ENCODE peak calls at places on chromosomes 11 and 22, in ten cellular contexts. Z, R, D, T, W, S, O, L, E and N are unnamed samples. For H3K4me1, the result is how much of the 10 kb centered on the place peaks cover.

GRCh38 chr11:65870706-65871681 is 1.6 kb downstream of the EFEMP2 start:
- DNase-seq in W (no peak), L (no peak), O (no peak), R (no peak), E (peak), Z (peak), S (no peak), T (peak), D (no peak), N (peak)

GRCh38 chr11:75200051-75200450 is 40.5 kb upstream of the TPBGL start:
- DNase-seq in Z (no peak), E (no peak), W (no peak), T (no peak), S (no peak), D (no peak), R (no peak), L (no peak), O (no peak), N (peak)

GRCh38 chr11:92224394-92225205 is at the start of gene FAT3:
- DNase-seq in W (peak), Z (no peak), L (no peak), R (peak), O (no peak), D (no peak), E (peak), S (no peak), T (no peak), N (no peak)

GRCh38 chr11:96960926-96961325 is 571.1 kb downstream of the JRKL start:
- DNase-seq in O (no peak), D (no peak), T (no peak), S (no peak), W (no peak), E (no peak), R (no peak), Z (no peak), L (no peak), N (no peak)

GRCh38 chr11:2975594-2975993 is 16.5 kb downstream of the NAP1L4 start:
- DNase-seq in Z (no peak), D (no peak), L (no peak), E (peak), W (peak), O (no peak), S (no peak), T (no peak), R (peak), N (no peak)

GRCh38 chr22:46069518-46070214 is 80.7 kb upstream of the PPARA start:
- DNase-seq in T (peak), L (peak), R (no peak), W (no peak), S (peak), O (peak), E (peak), Z (peak), D (peak), N (peak)

GRCh38 chr11:86288776-86289507 is 13.1 kb upstream of the HIKESHI start:
- DNase-seq in W (no peak), D (no peak), R (no peak), E (no peak), T (no peak), L (no peak), O (no peak), S (no peak), Z (no peak), N (no peak)

GRCh38 chr22:42902875-42903510 is 45.9 kb upstream of the ARFGAP3 start:
- DNase-seq in O (no peak), R (peak), Z (no peak), E (no peak), T (no peak), L (no peak), S (no peak), W (no peak), D (no peak), N (no peak)

GRCh38 chr11:76209671-76209955 is 3.3 kb upstream of the WNT11 start:
- DNase-seq in T (no peak), L (no peak), D (no peak), O (no peak), E (no peak), W (no peak), S (no peak), Z (no peak), R (no peak), N (no peak)

GRCh38 chr22:21938071-21938822 is 14.4 kb downstream of the PPM1F start:
- DNase-seq in L (peak), O (peak), W (peak), S (peak), R (peak), E (peak), D (peak), T (peak), Z (peak), N (peak)

GRCh38 chr22:20258584-20259335 is 9.4 kb downstream of the RTN4R start:
- DNase-seq in O (no peak), R (no peak), W (no peak), E (no peak), T (no peak), Z (no peak), S (no peak), D (no peak), L (no peak), N (no peak)

GRCh38 chr11:105392546-105392945 is 217.3 kb upstream of the GRIA4 start:
- DNase-seq in Z (no peak), T (no peak), O (no peak), D (no peak), W (no peak), L (no peak), S (no peak), E (no peak), R (no peak), N (no peak)

GRCh38 chr11:95084509-95084908 is 5.1 kb upstream of the ENDOD1 start:
- DNase-seq in D (no peak), L (no peak), S (no peak), E (no peak), O (no peak), T (no peak), W (no peak), R (no peak), Z (no peak), N (no peak)

GRCh38 chr22:38317995-38318715 is 922 bp upstream of the CSNK1E start:
- DNase-seq in Z (no peak), E (peak), W (peak), L (no peak), S (peak), R (peak), D (peak), O (no peak), T (no peak), N (peak)

GRCh38 chr11:67640021-67640757 is 626 bp upstream of the TBX10 start:
- DNase-seq in W (peak), T (peak), O (peak), Z (peak), S (no peak), R (peak), E (peak), L (no peak), D (no peak), N (no peak)

GRCh38 chr22:19786959-19787848 is 26.6 kb downstream of the TBX1 start:
- DNase-seq in S (no peak), R (no peak), D (no peak), T (peak), Z (no peak), E (no peak), O (no peak), W (no peak), L (no peak), N (no peak)

GRCh38 chr11:121838571-121838970 is 277.4 kb downstream of the BLID start:
- DNase-seq in S (no peak), W (no peak), L (no peak), O (no peak), E (no peak), T (no peak), D (no peak), Z (no peak), R (no peak), N (no peak)

GRCh38 chr11:19241260-19242183 is 777 bp upstream of the E2F8 start:
- DNase-seq in O (no peak), E (peak), R (peak), W (peak), L (no peak), D (no peak), Z (peak), T (peak), S (no peak), N (peak)

GRCh38 chr22:39926175-39927152 is 25.6 kb downstream of the GRAP2 start:
- DNase-seq in T (no peak), O (no peak), W (no peak), Z (no peak), E (no peak), R (peak), L (no peak), S (no peak), D (no peak), N (no peak)

GRCh38 chr22:49505337-49506009 is 322.2 kb downstream of the BRD1 start:
- DNase-seq in T (no peak), Z (no peak), E (no peak), D (no peak), L (no peak), O (no peak), W (no peak), R (no peak), S (no peak), N (no peak)

GRCh38 chr11:36362902-36363301 is 66.8 kb downstream of the PRR5L start:
- DNase-seq in R (no peak), O (no peak), W (no peak), L (peak), E (no peak), Z (no peak), S (no peak), D (no peak), T (no peak), N (no peak)

GRCh38 chr11:130066338-130066737 is 3.4 kb upstream of the APLP2 start:
- DNase-seq in T (no peak), S (no peak), O (no peak), L (no peak), R (no peak), Z (no peak), D (no peak), E (no peak), W (no peak), N (no peak)

GRCh38 chr11:117201516-117201866 is 2.3 kb downstream of the TAGLN start:
- DNase-seq in O (no peak), L (no peak), S (no peak), W (no peak), R (no peak), Z (peak), D (no peak), T (no peak), E (no peak), N (no peak)
- H3K4me1 ChIP-seq in O (under half), L (half or more), S (under half), W (under half), R (under half), Z (under half), D (under half), T (under half), E (under half), N (half or more)

GRCh38 chr11:11400121-11400520 is 47.1 kb upstream of the CSNK2A3 start:
- DNase-seq in D (no peak), S (no peak), R (no peak), L (no peak), W (no peak), E (no peak), O (no peak), T (no peak), Z (no peak), N (no peak)

GRCh38 chr11:11401960-11402359 is 48.9 kb upstream of the CSNK2A3 start:
- DNase-seq in T (no peak), E (no peak), D (no peak), Z (no peak), R (no peak), S (no peak), O (peak), L (no peak), W (no peak), N (no peak)

GRCh38 chr11:11403763-11404725 is 51.0 kb upstream of the CSNK2A3 start:
- DNase-seq in D (no peak), W (no peak), O (no peak), Z (no peak), R (peak), E (peak), S (no peak), T (no peak), L (no peak), N (peak)

GRCh38 chr11:11397043-11397415 is 44.0 kb upstream of the CSNK2A3 start:
- DNase-seq in R (no peak), Z (no peak), L (no peak), O (no peak), W (no peak), S (no peak), T (no peak), E (no peak), D (no peak), N (no peak)

GRCh38 chr11:11400635-11401232 is 47.7 kb upstream of the CSNK2A3 start:
- DNase-seq in D (no peak), R (no peak), T (no peak), W (no peak), O (no peak), L (no peak), Z (no peak), S (no peak), E (no peak), N (no peak)
- TF ChIP-seq CTCF in D (no peak), R (no peak), T (no peak), W (no peak), O (no peak), L (no peak), Z (no peak), S (no peak), E (no peak), N (peak)

DNA sequence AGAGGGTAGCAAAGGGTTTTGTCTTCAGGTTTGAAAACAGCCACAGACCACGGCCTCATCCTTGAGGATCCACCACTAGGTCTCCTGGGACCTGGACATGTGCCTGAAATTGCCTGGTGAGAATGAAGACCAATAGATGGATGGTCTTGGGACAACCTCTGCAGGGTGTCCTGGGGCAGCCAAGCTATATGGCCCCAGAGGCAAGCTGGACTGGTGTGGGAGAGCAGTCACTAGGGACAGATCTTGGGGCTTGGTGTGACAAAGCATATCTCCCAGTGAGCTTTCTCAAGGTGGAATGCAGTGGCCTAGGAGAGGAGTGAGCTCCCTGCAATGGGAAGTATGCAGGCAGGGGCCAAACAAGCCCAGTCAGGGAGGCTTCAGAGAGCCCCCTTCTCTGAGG is 13.6 kb downstream of the P2RY6 start:
- DNase-seq in O (no peak), T (peak), S (no peak), D (no peak), W (no peak), L (no peak), E (no peak), Z (no peak), R (no peak), N (no peak)
- H3K4me1 ChIP-seq in O (under half), T (half or more), S (under half), D (under half), W (under half), L (under half), E (under half), Z (under half), R (under half), N (under half)

GRCh38 chr11:113241190-113242051 is 73.0 kb upstream of the TTC12 start:
- DNase-seq in W (no peak), S (no peak), Z (no peak), T (no peak), L (no peak), O (no peak), R (no peak), E (no peak), D (no peak), N (no peak)

GRCh38 chr11:113242060-113242459 is 72.3 kb upstream of the TTC12 start:
- DNase-seq in Z (no peak), S (no peak), T (no peak), D (no peak), L (no peak), E (no peak), W (no peak), O (no peak), R (no peak), N (no peak)

GRCh38 chr11:113240790-113241189 is 73.6 kb upstream of the TTC12 start:
- DNase-seq in T (no peak), R (peak), Z (no peak), E (no peak), W (no peak), L (no peak), S (no peak), D (no peak), O (no peak), N (no peak)

GRCh38 chr11:113238721-113239120 is 75.7 kb upstream of the TTC12 start:
- DNase-seq in O (no peak), S (no peak), E (no peak), W (no peak), D (no peak), L (peak), T (no peak), Z (no peak), R (no peak), N (no peak)

DNA sequence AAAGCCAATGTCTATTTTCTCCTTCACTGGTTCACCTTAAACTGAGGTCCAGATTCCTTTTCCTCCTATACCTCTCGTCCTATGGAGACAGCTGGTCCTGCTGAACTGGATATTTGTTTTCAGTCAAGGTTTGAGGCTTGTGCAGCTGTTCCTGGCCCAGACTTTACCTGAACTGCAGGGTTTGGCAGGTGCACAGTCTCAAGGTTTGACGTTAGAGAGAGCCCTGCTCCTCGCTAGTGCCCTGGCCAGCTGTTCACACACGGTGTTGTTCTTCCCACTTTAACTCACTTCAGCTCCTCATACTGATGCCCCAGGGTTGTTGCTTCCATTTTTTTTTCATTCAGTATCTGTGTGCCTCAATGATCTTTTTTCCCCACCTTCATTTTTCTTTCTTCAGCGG is 74.0 kb upstream of the TTC12 start:
- DNase-seq in D (no peak), T (no peak), W (no peak), R (no peak), L (no peak), O (peak), S (no peak), E (no peak), Z (no peak), N (no peak)
- TF ChIP-seq CTCF in D (no peak), T (no peak), W (no peak), R (no peak), L (no peak), O (no peak), S (no peak), E (no peak), Z (no peak), N (no peak)

GRCh38 chr11:126343051-126343450 is 12.4 kb upstream of the ST3GAL4 start:
- DNase-seq in R (no peak), D (no peak), S (no peak), E (no peak), Z (no peak), T (peak), O (no peak), L (no peak), W (no peak), N (no peak)
- H3K4me1 ChIP-seq in R (under half), D (under half), S (under half), E (under half), Z (under half), T (under half), O (under half), L (under half), W (under half), N (half or more)

GRCh38 chr22:30144391-30144790 is 64.1 kb downstream of the HORMAD2 start:
- DNase-seq in Z (no peak), R (no peak), T (no peak), E (no peak), W (no peak), D (no peak), L (no peak), O (no peak), S (no peak), N (no peak)

GRCh38 chr22:30143265-30143664 is 63.0 kb downstream of the HORMAD2 start:
- DNase-seq in W (no peak), O (no peak), D (no peak), T (no peak), S (no peak), E (no peak), Z (no peak), R (no peak), L (no peak), N (no peak)

GRCh38 chr22:30140414-30140813 is 60.1 kb downstream of the HORMAD2 start:
- DNase-seq in Z (no peak), R (no peak), E (no peak), L (no peak), O (no peak), D (no peak), S (no peak), W (no peak), T (no peak), N (no peak)
- TF ChIP-seq CTCF in Z (no peak), R (no peak), E (no peak), L (no peak), O (no peak), D (no peak), S (no peak), W (no peak), T (no peak), N (no peak)

GRCh38 chr22:24068377-24068680 is 57.2 kb downstream of the CABIN1 start:
- DNase-seq in Z (no peak), O (no peak), W (no peak), R (no peak), L (no peak), T (no peak), D (no peak), S (no peak), E (no peak), N (no peak)

GRCh38 chr22:24070553-24070952 is 59.4 kb downstream of the CABIN1 start:
- DNase-seq in O (no peak), D (no peak), T (no peak), S (no peak), Z (no peak), L (no peak), W (no peak), E (no peak), R (no peak), N (no peak)

GRCh38 chr22:24069721-24070120 is 58.6 kb downstream of the CABIN1 start:
- DNase-seq in T (no peak), D (no peak), S (no peak), O (no peak), Z (no peak), L (no peak), R (no peak), E (no peak), W (no peak), N (no peak)

GRCh38 chr22:24067587-24068376 is 56.7 kb downstream of the CABIN1 start:
- DNase-seq in Z (peak), W (no peak), O (peak), T (no peak), D (no peak), R (no peak), L (no peak), S (no peak), E (no peak), N (no peak)

GRCh38 chr22:24068717-24069116 is 57.6 kb downstream of the CABIN1 start:
- DNase-seq in Z (no peak), W (no peak), L (no peak), O (no peak), D (no peak), T (no peak), S (no peak), R (no peak), E (no peak), N (no peak)
- H3K4me1 ChIP-seq in Z (under half), W (under half), L (under half), O (under half), D (under half), T (under half), S (under half), R (under half), E (under half), N (under half)

DNA sequence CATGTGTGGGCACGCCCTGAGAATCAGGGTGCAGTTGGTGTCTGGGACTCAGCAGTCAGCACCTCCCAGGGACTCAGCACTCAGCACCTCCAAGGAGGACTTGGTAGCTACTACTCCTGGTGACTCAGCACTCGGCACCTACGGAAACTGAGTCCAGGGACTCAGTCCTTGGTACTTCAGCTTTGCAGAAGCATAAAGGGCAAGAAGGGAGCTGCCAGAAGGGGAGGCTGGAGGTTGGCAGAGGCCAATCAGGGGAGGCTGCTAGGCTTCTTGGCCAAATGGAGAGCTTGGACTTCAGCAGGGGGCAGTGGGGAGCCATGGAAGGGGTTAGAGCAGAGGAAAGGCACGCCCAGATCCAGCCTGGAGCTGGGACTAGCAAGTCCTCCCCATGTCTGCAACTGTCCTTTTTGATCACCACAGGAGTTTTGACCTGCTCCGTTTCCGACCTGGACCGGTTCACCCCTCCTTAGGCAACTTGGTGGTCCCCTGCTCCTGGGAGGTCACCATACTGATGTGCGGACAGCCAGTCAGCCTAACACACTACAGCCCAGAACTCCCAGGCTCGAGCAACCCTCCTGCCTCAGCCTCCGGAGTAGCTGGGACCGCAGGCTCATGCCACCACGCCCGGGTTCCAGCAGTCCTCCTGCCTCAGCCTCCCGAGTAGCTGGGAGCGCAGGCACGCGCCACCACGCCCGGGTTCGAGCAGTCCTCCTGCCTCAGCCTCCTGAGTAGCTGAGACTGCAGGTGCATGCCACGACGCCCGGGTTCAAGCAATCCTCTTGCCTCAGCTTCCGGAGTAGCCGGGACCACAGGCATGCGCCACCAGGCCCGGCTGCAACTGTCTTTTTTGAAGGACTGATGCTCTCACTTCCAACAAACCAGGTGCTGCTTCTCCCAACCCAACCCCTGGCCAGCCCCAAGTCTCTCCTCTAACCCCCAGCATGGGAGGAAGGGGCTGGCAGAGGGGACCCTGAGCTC is 1.5 kb downstream of the ANO9 start:
- DNase-seq in L (no peak), O (no peak), Z (peak), S (no peak), E (no peak), D (no peak), R (no peak), T (no peak), W (no peak), N (no peak)
- TF ChIP-seq CTCF in L (no peak), O (no peak), Z (no peak), S (no peak), E (no peak), D (no peak), R (peak), T (no peak), W (no peak), N (peak)